ENCODE peak calls at places on chromosomes 1 and 21, in four cellular contexts. T is IMR-90, F is H1, D is K562. U is an unnamed sample.

GRCh38 chr1:17875171-17875881 is 120.2 kb downstream of the ACTL8 start:
- DNase-seq in T (peak), F (no peak), D (no peak), U (no peak)

GRCh38 chr1:192941722-192942411 is 117.3 kb downstream of the UCHL5 start:
- DNase-seq in T (no peak), F (no peak), D (no peak), U (no peak)

GRCh38 chr1:35707253-35708178 is 11.2 kb downstream of the C1orf216 start:
- DNase-seq in T (no peak), F (no peak), D (peak), U (no peak)

GRCh38 chr1:155911156-155912055 is at the start of gene RIT1:
- DNase-seq in T (peak), F (peak), D (peak), U (peak)

GRCh38 chr1:42934111-42934510 is 24.6 kb downstream of the SLC2A1 start:
- DNase-seq in T (no peak), F (no peak), D (no peak), U (no peak)

GRCh38 chr21:41758550-41758949 is 8.3 kb downstream of the RIPK4 start:
- DNase-seq in T (no peak), F (no peak), D (no peak), U (no peak)

GRCh38 chr1:64072089-64072835 is 131.2 kb upstream of the UBE2U start:
- DNase-seq in T (peak), F (no peak), D (no peak), U (no peak)

GRCh38 chr1:20385630-20386029 is 95.0 kb downstream of the VWA5B1 start:
- DNase-seq in T (no peak), F (no peak), D (no peak), U (no peak)

GRCh38 chr1:30919025-30919881 is 10.7 kb upstream of the SDC3 start:
- DNase-seq in T (peak), F (no peak), D (peak), U (no peak)

GRCh38 chr1:8182034-8182761 is 135.7 kb upstream of the SLC45A1 start:
- DNase-seq in T (peak), F (no peak), D (no peak), U (peak)

GRCh38 chr1:21936366-21937031 is 611 bp downstream of the HSPG2 start:
- DNase-seq in T (no peak), F (no peak), D (no peak), U (no peak)

GRCh38 chr1:61797045-61797755 is 54.9 kb downstream of the PATJ start:
- DNase-seq in T (peak), F (no peak), D (no peak), U (no peak)

GRCh38 chr1:228141871-228142615 is 2.0 kb downstream of the GUK1 start:
- DNase-seq in T (peak), F (no peak), D (no peak), U (no peak)

GRCh38 chr1:27297903-27298302 is 24.1 kb upstream of the TMEM222 start:
- DNase-seq in T (no peak), F (no peak), D (no peak), U (no peak)

GRCh38 chr21:41970751-41971653 is 17.2 kb upstream of the C2CD2 start:
- DNase-seq in T (no peak), F (no peak), D (no peak), U (no peak)

GRCh38 chr1:25504706-25505560 is 38.5 kb upstream of the LDLRAP1 start:
- DNase-seq in T (peak), F (no peak), D (no peak), U (no peak)

GRCh38 chr1:31811605-31812004 is 4.2 kb downstream of the SPOCD1 start:
- DNase-seq in T (peak), F (no peak), D (peak), U (no peak)

GRCh38 chr1:207581496-207582168 is 63.3 kb upstream of the CR1L start:
- DNase-seq in T (no peak), F (no peak), D (no peak), U (no peak)

GRCh38 chr1:223556414-223557124 is 108.9 kb downstream of the CAPN8 start:
- DNase-seq in T (peak), F (peak), D (peak), U (peak)

GRCh38 chr1:60670313-60670712 is 412.0 kb upstream of the NFIA start:
- DNase-seq in T (no peak), F (no peak), D (no peak), U (no peak)

GRCh38 chr1:110489406-110489805 is 29.6 kb downstream of the KCNA10 start:
- DNase-seq in T (no peak), F (no peak), D (no peak), U (no peak)

GRCh38 chr1:42923367-42924248 is 35.1 kb downstream of the SLC2A1 start:
- DNase-seq in T (no peak), F (no peak), D (peak), U (no peak)

GRCh38 chr1:98963359-98963758 is 41.3 kb downstream of the PLPPR5 start:
- DNase-seq in T (peak), F (no peak), D (no peak), U (no peak)

GRCh38 chr21:31473685-31474345 is 129.8 kb upstream of the TIAM1 start:
- DNase-seq in T (no peak), F (no peak), D (no peak), U (no peak)

GRCh38 chr21:45543710-45544448 is 1.6 kb upstream of the SLC19A1 start:
- DNase-seq in T (no peak), F (no peak), D (no peak), U (no peak)

GRCh38 chr1:89425056-89425455 is 61.2 kb downstream of the GBP6 start:
- DNase-seq in T (no peak), F (no peak), D (no peak), U (no peak)

GRCh38 chr1:240737761-240738265 is 125.9 kb upstream of the GREM2 start:
- DNase-seq in T (no peak), F (no peak), D (no peak), U (no peak)

GRCh38 chr1:94592566-94592920 is 51.0 kb upstream of the F3 start:
- DNase-seq in T (no peak), F (no peak), D (no peak), U (no peak)

GRCh38 chr1:94593611-94594010 is 52.1 kb upstream of the F3 start:
- DNase-seq in T (no peak), F (no peak), D (no peak), U (no peak)

GRCh38 chr1:94597701-94598100 is 56.1 kb upstream of the F3 start:
- DNase-seq in T (peak), F (no peak), D (no peak), U (no peak)

GRCh38 chr1:94599090-94599813 is 57.7 kb upstream of the F3 start:
- DNase-seq in T (peak), F (no peak), D (no peak), U (no peak)

GRCh38 chr1:94596260-94596659 is 54.7 kb upstream of the F3 start:
- DNase-seq in T (no peak), F (peak), D (no peak), U (no peak)
- TF ChIP-seq CHD1 in T (no peak), F (no peak), D (no peak), U (no peak)

DNA sequence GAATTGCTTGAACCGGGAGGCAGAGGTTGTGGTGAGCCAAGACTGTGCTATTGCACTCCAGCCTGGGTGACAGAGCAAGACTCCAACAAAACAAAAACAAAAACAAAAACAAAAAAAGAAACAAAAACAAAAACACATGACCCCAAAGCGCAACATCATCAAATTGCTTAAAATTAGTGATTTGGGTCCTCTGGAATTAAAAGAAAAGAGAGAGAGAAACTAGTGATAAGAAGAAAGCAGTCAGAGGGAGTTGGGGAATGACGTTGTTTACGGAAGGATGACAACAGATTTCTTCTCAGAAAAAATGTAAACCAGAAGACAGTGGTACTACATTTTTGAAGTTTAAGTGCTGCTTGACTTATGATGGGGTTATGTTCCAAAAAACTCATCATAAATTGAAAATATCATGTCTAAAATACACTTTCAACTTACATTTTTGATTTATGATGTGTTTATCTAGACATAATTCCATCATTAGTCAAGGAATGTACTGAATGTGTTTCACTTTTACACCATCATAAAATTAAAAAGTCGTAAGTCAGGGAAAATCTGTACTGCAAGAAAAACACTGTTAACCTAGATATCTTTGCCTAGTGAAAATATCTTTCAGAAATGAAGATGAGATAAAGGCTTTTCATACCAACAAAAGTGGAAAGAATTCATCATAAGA is 88.0 kb downstream of the MT1HL1 start:
- DNase-seq in T (no peak), F (no peak), D (no peak), U (no peak)
- TF ChIP-seq CHD1 in T (no peak), F (no peak), D (no peak), U (no peak)

DNA sequence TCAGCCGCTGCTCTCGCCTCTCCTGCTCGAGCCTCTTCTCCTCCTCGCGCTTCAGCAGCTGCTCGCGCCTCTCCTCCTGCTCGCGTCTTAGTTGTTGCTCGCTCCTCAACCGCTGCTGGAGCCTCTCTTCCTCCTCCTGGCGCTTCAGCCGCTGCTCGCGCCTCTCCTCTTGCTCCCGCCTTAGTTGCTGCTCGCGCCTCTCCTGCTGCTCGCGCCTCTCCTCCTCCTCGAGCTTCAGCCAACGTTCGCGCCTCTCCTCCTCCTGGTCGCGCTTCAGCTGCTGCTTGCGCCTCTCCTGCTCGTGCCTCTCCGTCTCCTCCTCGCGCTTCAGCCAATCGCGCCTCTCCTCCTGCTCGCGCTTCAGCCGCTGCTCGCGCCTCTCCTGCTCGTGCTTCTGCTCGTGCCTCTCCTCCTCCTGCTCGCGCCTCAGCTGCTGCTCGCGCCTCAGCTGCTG is 3.7 kb downstream of the TCHH start:
- DNase-seq in T (peak), F (no peak), D (no peak), U (no peak)
- TF ChIP-seq CHD1 in T (no peak), F (no peak), D (no peak), U (no peak)

GRCh38 chr1:67623906-67624305 is 61.1 kb upstream of the GADD45A start:
- DNase-seq in T (no peak), F (no peak), D (no peak), U (no peak)
- TF ChIP-seq CHD1 in T (no peak), F (no peak), D (no peak), U (no peak)

GRCh38 chr1:209727785-209728184 is 23.1 kb downstream of the HSD11B1 start:
- DNase-seq in T (no peak), F (no peak), D (peak), U (no peak)
- TF ChIP-seq CHD1 in T (no peak), F (no peak), D (no peak), U (no peak)

U was measured in GM12878.